ENCODE peak calls at places on chromosomes 4 and X, in nine cellular contexts. R, Z, A, H, U, N, X, W and K are unnamed samples.

GRCh38 chrX:155745792-155746191 is 133.0 kb upstream of the TMLHE start:
- DNase-seq in A (peak; percentile 35), Z (no peak), U (no peak), N (peak; percentile 59), H (peak; percentile 33), W (no peak), X (peak; percentile 23), R (no peak), K (no peak)

GRCh38 chr4:16750882-16751642 is 147.4 kb downstream of the LDB2 start:
- DNase-seq in W (no peak), H (peak; percentile 31), X (no peak), R (no peak), U (no peak), Z (no peak), A (no peak), N (no peak), K (no peak)

GRCh38 chr4:133147365-133147821 is 1.7 kb upstream of the PCDH10 start:
- DNase-seq in Z (peak; percentile 64), U (no peak), W (peak; percentile 26), A (no peak), R (no peak), H (peak; percentile 8), N (no peak), X (no peak), K (peak; percentile 55)

GRCh38 chr4:76342191-76342590 is 35.7 kb downstream of the STBD1 start:
- DNase-seq in R (no peak), X (no peak), Z (no peak), U (no peak), W (no peak), A (no peak), N (no peak), H (no peak), K (no peak)

GRCh38 chrX:87409113-87409841 is 108.3 kb upstream of the KLHL4 start:
- DNase-seq in A (peak; percentile 68), H (peak; percentile 96), U (peak; percentile 16), R (peak; percentile 61), X (peak; percentile 36), N (peak; percentile 63), W (no peak), Z (no peak), K (peak; percentile 84)

GRCh38 chr4:150242820-150243458 is 164.7 kb downstream of the DCLK2 start:
- DNase-seq in A (no peak), Z (peak; percentile 84), U (no peak), H (peak; percentile 62), X (peak; percentile 25), N (no peak), R (no peak), W (peak; percentile 69), K (no peak)

GRCh38 chr4:89765966-89766365 is 71.0 kb downstream of the SNCA start:
- DNase-seq in W (no peak), R (no peak), A (peak; percentile 86), H (peak; percentile 92), U (no peak), Z (no peak), X (peak; percentile 64), N (no peak), K (no peak)

GRCh38 chr4:78145622-78146021 is 88.5 kb downstream of the FRAS1 start:
- DNase-seq in H (peak; percentile 25), U (no peak), Z (peak; percentile 58), R (no peak), W (no peak), A (no peak), X (peak; percentile 6), N (no peak), K (no peak)

GRCh38 chrX:136880452-136881013 is at the start of gene RBMX:
- DNase-seq in U (peak; percentile 89), Z (peak; percentile 93), R (peak; percentile 93), X (peak; percentile 95), N (peak; percentile 90), W (peak; percentile 93), H (peak; percentile 95), A (peak; percentile 81), K (peak; percentile 94)

GRCh38 chrX:1387141-1387776 is 4.7 kb downstream of the SLC25A6 start:
- DNase-seq in N (peak; percentile 57), Z (peak; percentile 49), W (no peak), A (no peak), R (peak; percentile 79), U (no peak), X (no peak), H (no peak), K (peak; percentile 64)

GRCh38 chr4:7198440-7199128 is 6.2 kb downstream of the SORCS2 start:
- DNase-seq in Z (peak; percentile 50), W (no peak), H (no peak), U (no peak), X (no peak), A (no peak), N (no peak), R (peak; percentile 41), K (peak; percentile 55)

GRCh38 chr4:159206427-159206871 is 103.6 kb downstream of the RAPGEF2 start:
- DNase-seq in X (no peak), U (no peak), R (no peak), N (no peak), W (no peak), H (no peak), A (peak; percentile 60), Z (no peak), K (no peak)

GRCh38 chrX:131703646-131704045 is 159.8 kb downstream of the OR13H1 start:
- DNase-seq in Z (no peak), H (no peak), N (no peak), X (no peak), W (no peak), R (no peak), U (no peak), A (peak; percentile 3), K (no peak)

GRCh38 chrX:103248553-103248952 is 6.4 kb downstream of the TCEAL8 start:
- DNase-seq in N (no peak), H (peak; percentile 38), W (no peak), X (no peak), U (no peak), R (no peak), Z (no peak), A (peak; percentile 9), K (no peak)

GRCh38 chr4:144716778-144717177 is 70.8 kb downstream of the HHIP start:
- DNase-seq in W (no peak), A (peak; percentile 59), N (no peak), H (no peak), R (no peak), X (no peak), Z (no peak), U (no peak), K (no peak)

GRCh38 chrX:107849747-107850478 is 24.2 kb downstream of the MID2 start:
- DNase-seq in N (no peak), U (no peak), R (no peak), W (no peak), A (peak; percentile 3), H (no peak), Z (peak; percentile 69), X (no peak), K (no peak)

GRCh38 chr4:104490096-104490769 is 4.5 kb downstream of the CXXC4 start:
- DNase-seq in W (peak; percentile 27), U (no peak), Z (peak; percentile 60), A (no peak), N (no peak), R (no peak), H (no peak), X (no peak), K (no peak)

GRCh38 chrX:15136795-15137194 is 133.1 kb downstream of the ASB9 start:
- DNase-seq in W (no peak), A (no peak), U (no peak), Z (no peak), H (no peak), X (no peak), R (no peak), N (no peak), K (no peak)

GRCh38 chr4:107825072-107825789 is 499 bp downstream of the SGMS2 start:
- DNase-seq in U (no peak), X (peak; percentile 16), H (peak; percentile 65), Z (peak; percentile 82), R (no peak), A (peak; percentile 71), N (no peak), W (peak; percentile 75), K (peak; percentile 77)

DNA sequence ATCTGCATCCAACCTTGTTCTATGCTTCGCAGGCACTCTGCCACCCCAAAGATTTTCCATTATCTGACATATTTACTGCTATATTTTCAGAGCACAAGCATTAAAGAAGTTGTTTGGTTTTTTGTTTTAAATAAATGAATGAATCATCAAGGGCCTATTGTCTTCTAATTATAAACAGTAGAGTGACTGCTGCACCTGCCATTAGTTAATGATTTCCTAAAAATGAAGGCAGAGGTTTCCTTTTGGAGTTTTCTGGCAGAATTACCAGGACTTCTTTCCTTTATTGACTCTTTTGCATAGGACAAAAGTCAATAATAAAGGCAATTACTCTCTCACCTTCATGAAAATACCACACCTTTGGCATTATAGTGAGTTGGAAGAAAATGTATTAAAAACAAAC is 238.1 kb downstream of the INPP4B start:
- DNase-seq in N (no peak), H (no peak), R (no peak), W (no peak), A (no peak), X (no peak), U (no peak), Z (no peak), K (no peak)
- H3K4me1 ChIP-seq in N (no peaks in the 10 kb centered on the region), H (no peaks in the 10 kb centered on the region), R (no peaks in the 10 kb centered on the region), W (peaks cover 3% of the 10 kb centered on the region), A (no peaks in the 10 kb centered on the region), X (no peaks in the 10 kb centered on the region), U (no peaks in the 10 kb centered on the region), Z (no peaks in the 10 kb centered on the region), K (no peaks in the 10 kb centered on the region)

GRCh38 chrX:105101378-105101777 is 119.1 kb downstream of the TEX13A start:
- DNase-seq in X (no peak), R (no peak), Z (no peak), W (no peak), H (no peak), U (no peak), N (no peak), A (no peak), K (no peak)
- TF ChIP-seq CTCF in X (no peak), R (no peak), Z (no peak), W (no peak), H (no peak), U (no peak), N (no peak), A (no peak), K (no peak)

DNA sequence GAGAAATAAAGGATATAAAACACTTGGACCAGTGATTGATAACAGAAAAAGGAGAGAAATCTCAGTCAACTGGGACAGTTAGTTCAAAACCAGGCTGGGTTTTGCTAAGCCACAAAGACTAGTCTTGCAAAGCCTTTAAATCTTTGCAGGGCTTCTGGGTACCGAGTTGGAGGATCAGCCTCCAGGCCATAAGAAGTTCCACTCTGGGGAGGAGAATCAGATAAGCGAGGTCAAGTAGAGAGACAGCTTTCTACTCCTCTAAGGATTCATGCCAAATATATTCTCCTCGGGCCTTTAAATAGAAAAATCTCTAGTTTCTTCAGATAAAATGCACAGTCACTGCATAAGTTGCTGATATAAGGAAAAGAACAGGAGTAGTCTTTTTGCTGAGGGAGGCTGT is 92.7 kb downstream of the MFAP3L start:
- DNase-seq in Z (no peak), R (no peak), A (no peak), W (no peak), U (no peak), H (no peak), X (no peak), N (no peak), K (no peak)
- H3K27ac ChIP-seq in Z (no peak overlapping the region), R (no peak overlapping the region), A (no peak overlapping the region), W (no peak overlapping the region), U (no peak overlapping the region), H (no peak overlapping the region), X (no peak overlapping the region), N (no peak overlapping the region), K (no peak overlapping the region)

DNA sequence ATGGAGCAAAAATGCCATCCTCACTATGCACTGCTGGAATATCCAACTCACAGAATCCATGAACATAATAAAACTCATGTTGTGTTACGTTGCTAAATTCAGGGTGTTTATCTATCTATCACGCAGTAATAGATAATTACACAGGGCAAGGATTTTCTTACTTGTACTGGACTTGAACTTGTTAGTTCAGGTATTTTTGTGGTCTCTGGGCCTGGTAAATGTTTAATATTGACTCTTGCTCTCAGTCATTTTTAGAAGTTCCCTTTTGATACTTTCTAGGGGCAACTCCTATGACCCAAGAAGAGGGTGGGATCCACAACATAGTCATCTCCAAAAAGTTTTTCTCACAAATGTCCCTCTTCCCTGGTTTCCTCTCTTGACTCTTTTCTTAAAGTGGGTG is 522.4 kb upstream of the IGFBP7 start:
- DNase-seq in R (no peak), A (no peak), X (no peak), W (no peak), Z (no peak), U (no peak), H (no peak), N (no peak), K (no peak)
- H3K4me1 ChIP-seq in R (no peaks in the 10 kb centered on the region), A (no peaks in the 10 kb centered on the region), X (no peaks in the 10 kb centered on the region), W (no peaks in the 10 kb centered on the region), Z (no peaks in the 10 kb centered on the region), U (no peaks in the 10 kb centered on the region), H (no peaks in the 10 kb centered on the region), N (no peaks in the 10 kb centered on the region), K (no peaks in the 10 kb centered on the region)